ENCODE peak calls at places on chromosomes 3 and 15, in four cellular contexts. X is SK-N-SH, O is left cardiac atrium, C is sciatic nerve. T is an unnamed sample.

GRCh38 chr15:58932791-58933310 is 628 bp downstream of the SLTM start:
- DNase-seq in O (no peak), C (no peak), X (peak; percentile 77), T (no peak)

GRCh38 chr3:166634091-166634746 is 745.9 kb downstream of the ZBBX start:
- DNase-seq in X (no peak), C (no peak), O (no peak), T (no peak)

GRCh38 chr3:154430014-154430413 is at the start of gene GPR149:
- DNase-seq in O (no peak), X (peak; percentile 8), C (no peak), T (no peak)

GRCh38 chr3:57992430-57993213 is 15.6 kb upstream of the FLNB start:
- DNase-seq in C (no peak), X (no peak), O (no peak), T (no peak)

GRCh38 chr15:48472756-48473155 is 141.5 kb downstream of the DUT start:
- DNase-seq in C (no peak), O (no peak), X (no peak), T (no peak)

GRCh38 chr3:9100132-9100894 is 137.0 kb upstream of the RAD18 start:
- DNase-seq in X (no peak), O (no peak), C (no peak), T (no peak)

GRCh38 chr15:32692286-32692685 is 25.5 kb upstream of the GREM1 start:
- DNase-seq in O (no peak), C (no peak), X (no peak), T (no peak)

GRCh38 chr15:47514251-47514652 is 203.1 kb upstream of the SEMA6D start:
- DNase-seq in O (no peak), X (no peak), C (no peak), T (no peak)

GRCh38 chr15:68818671-68819450 is 1.8 kb downstream of the ANP32A start:
- DNase-seq in O (peak; percentile 56), C (peak; percentile 82), X (peak; percentile 74), T (peak; percentile 73)

GRCh38 chr3:46642971-46643370 is 30.6 kb downstream of the FAM240A start:
- DNase-seq in X (no peak), C (no peak), O (no peak), T (no peak)

GRCh38 chr3:12470111-12470510 is 14.2 kb upstream of the TSEN2 start:
- DNase-seq in O (no peak), X (no peak), C (no peak), T (no peak)

GRCh38 chr3:39671600-39671999 is 137.8 kb upstream of the MYRIP start:
- DNase-seq in C (no peak), X (no peak), O (no peak), T (no peak)

GRCh38 chr3:186760141-186760813 is 23.1 kb upstream of the EIF4A2 start:
- DNase-seq in O (no peak), C (no peak), X (no peak), T (no peak)

GRCh38 chr15:85581495-85581894 is 201.1 kb downstream of the AKAP13 start:
- DNase-seq in C (no peak), X (no peak), O (peak; percentile 66), T (no peak)

GRCh38 chr3:97884724-97885123 is 62.9 kb downstream of the CRYBG3 start:
- DNase-seq in C (no peak), X (no peak), O (no peak), T (no peak)

GRCh38 chr15:59501531-59502113 is 63.6 kb downstream of the FAM81A start:
- DNase-seq in O (no peak), X (peak; percentile 60), C (no peak), T (peak; percentile 56)

GRCh38 chr3:113825090-113825489 is 13.5 kb upstream of the GRAMD1C start:
- DNase-seq in C (no peak), O (no peak), X (peak; percentile 22), T (no peak)

GRCh38 chr3:48855681-48856447 is 8.2 kb upstream of the PRKAR2A start:
- DNase-seq in X (no peak), C (no peak), O (no peak), T (no peak)

GRCh38 chr3:29763115-29763514 is 482.2 kb downstream of the RBMS3 start:
- DNase-seq in O (no peak), C (no peak), X (no peak), T (no peak)

GRCh38 chr3:158455406-158455805 is 115.6 kb upstream of the MLF1 start:
- DNase-seq in C (no peak), X (no peak), O (no peak), T (no peak)

GRCh38 chr15:70602834-70603560 is 160.4 kb downstream of the UACA start:
- DNase-seq in O (no peak), C (no peak), X (no peak), T (no peak)

GRCh38 chr3:195715583-195716266 is 5.1 kb upstream of the MUC20 start:
- DNase-seq in O (no peak), X (no peak), C (no peak), T (no peak)

GRCh38 chr3:78900426-78900825 is 867.4 kb downstream of the ROBO1 start:
- DNase-seq in C (no peak), O (no peak), X (no peak), T (no peak)

GRCh38 chr3:48926425-48927392 is 8.1 kb downstream of the ARIH2 start:
- DNase-seq in C (no peak), O (no peak), X (no peak), T (no peak)

GRCh38 chr15:29631076-29632070 is 190.9 kb downstream of the TJP1 start:
- DNase-seq in X (peak; percentile 30), C (no peak), O (no peak), T (no peak)

GRCh38 chr15:100525894-100526512 is 2.7 kb downstream of the CERS3 start:
- DNase-seq in X (no peak), O (peak; percentile 62), C (no peak), T (no peak)

GRCh38 chr3:43296565-43296964 is 10.2 kb downstream of the SNRK start:
- DNase-seq in O (no peak), X (no peak), C (no peak), T (no peak)

GRCh38 chr3:105611304-105612192 is 244.8 kb downstream of the ALCAM start:
- DNase-seq in C (no peak), O (no peak), X (no peak), T (no peak)

GRCh38 chr3:185549651-185550111 is 2.7 kb downstream of the LIPH start:
- DNase-seq in C (no peak), O (no peak), X (no peak), T (no peak)

GRCh38 chr3:2879587-2879986 is 230.6 kb downstream of the IL5RA start:
- DNase-seq in O (no peak), C (no peak), X (no peak), T (no peak)

GRCh38 chr3:72696815-72697214 is 151.4 kb downstream of the SHQ1 start:
- DNase-seq in C (no peak), O (no peak), X (no peak), T (no peak)

GRCh38 chr3:84772841-84773240 is 185.9 kb upstream of the CADM2 start:
- DNase-seq in C (no peak), O (no peak), X (no peak), T (peak; percentile 26)

GRCh38 chr3:101240719-101241118 is 79.7 kb downstream of the IMPG2 start:
- DNase-seq in O (no peak), C (no peak), X (no peak), T (no peak)

GRCh38 chr3:131053021-131053420 is 26.3 kb downstream of the NEK11 start:
- DNase-seq in C (no peak), O (no peak), X (peak; percentile 29), T (no peak)

T was measured in BE2C.